ENCODE peak calls at places on chromosomes 6 and 20, in nine cellular contexts. One of them, this sample, is unnamed. For H3K4me1, the result is how much of the 10 kb centered on the place peaks cover.

GRCh38 chr6:12371151-12371550 is 81.0 kb downstream of the EDN1 start:
- ATAC-seq in heart right ventricle: no peak
- ATAC-seq in body of pancreas: peak
- ATAC-seq in K562: no peak
- ATAC-seq in A549: peak
- ATAC-seq in right cardiac atrium: no peak
- ATAC-seq in left lung: no peak
- ATAC-seq in aorta: no peak
- ATAC-seq in naive thymus-derived CD4-positive, alpha-beta T cell: no peak
- ATAC-seq in this sample: no peak

GRCh38 chr6:3384346-3385143 is 72.3 kb downstream of the SLC22A23 start:
- ATAC-seq in body of pancreas: no peak
- ATAC-seq in naive thymus-derived CD4-positive, alpha-beta T cell: no peak
- ATAC-seq in A549: no peak
- ATAC-seq in aorta: no peak
- ATAC-seq in right cardiac atrium: no peak
- ATAC-seq in K562: no peak
- ATAC-seq in heart right ventricle: no peak
- ATAC-seq in left lung: no peak
- ATAC-seq in this sample: no peak

GRCh38 chr6:159378361-159378760 is 209.2 kb downstream of the FNDC1 start:
- ATAC-seq in naive thymus-derived CD4-positive, alpha-beta T cell: no peak
- ATAC-seq in heart right ventricle: no peak
- ATAC-seq in body of pancreas: no peak
- ATAC-seq in right cardiac atrium: peak
- ATAC-seq in left lung: peak
- ATAC-seq in aorta: peak
- ATAC-seq in K562: no peak
- ATAC-seq in A549: no peak
- ATAC-seq in this sample: no peak

GRCh38 chr6:44327096-44327495 is 13.9 kb upstream of the AARS2 start:
- ATAC-seq in naive thymus-derived CD4-positive, alpha-beta T cell: no peak
- ATAC-seq in body of pancreas: no peak
- ATAC-seq in A549: no peak
- ATAC-seq in heart right ventricle: no peak
- ATAC-seq in right cardiac atrium: no peak
- ATAC-seq in K562: no peak
- ATAC-seq in aorta: no peak
- ATAC-seq in left lung: no peak
- ATAC-seq in this sample: no peak

GRCh38 chr20:13784271-13784892 is 337 bp downstream of the ESF1 start:
- ATAC-seq in K562: peak
- ATAC-seq in left lung: no peak
- ATAC-seq in A549: peak
- ATAC-seq in naive thymus-derived CD4-positive, alpha-beta T cell: peak
- ATAC-seq in right cardiac atrium: peak
- ATAC-seq in heart right ventricle: peak
- ATAC-seq in body of pancreas: peak
- ATAC-seq in aorta: peak
- ATAC-seq in this sample: peak

GRCh38 chr6:69783124-69783523 is 13.7 kb downstream of the LMBRD1 start:
- ATAC-seq in K562: no peak
- ATAC-seq in naive thymus-derived CD4-positive, alpha-beta T cell: no peak
- ATAC-seq in body of pancreas: no peak
- ATAC-seq in heart right ventricle: no peak
- ATAC-seq in A549: no peak
- ATAC-seq in aorta: no peak
- ATAC-seq in right cardiac atrium: no peak
- ATAC-seq in left lung: no peak
- ATAC-seq in this sample: no peak

GRCh38 chr6:30041221-30041620 is 19.8 kb upstream of the POLR1H start:
- ATAC-seq in heart right ventricle: no peak
- ATAC-seq in right cardiac atrium: no peak
- ATAC-seq in naive thymus-derived CD4-positive, alpha-beta T cell: no peak
- ATAC-seq in A549: no peak
- ATAC-seq in body of pancreas: no peak
- ATAC-seq in K562: no peak
- ATAC-seq in aorta: no peak
- ATAC-seq in left lung: no peak
- ATAC-seq in this sample: no peak

GRCh38 chr6:116616757-116617093 is 446 bp downstream of the RSPH4A start:
- ATAC-seq in K562: peak
- ATAC-seq in heart right ventricle: peak
- ATAC-seq in body of pancreas: peak
- ATAC-seq in left lung: peak
- ATAC-seq in naive thymus-derived CD4-positive, alpha-beta T cell: peak
- ATAC-seq in aorta: no peak
- ATAC-seq in A549: peak
- ATAC-seq in right cardiac atrium: peak
- ATAC-seq in this sample: no peak

GRCh38 chr6:104887350-104887749 is 27.6 kb upstream of the HACE1 start:
- ATAC-seq in naive thymus-derived CD4-positive, alpha-beta T cell: no peak
- ATAC-seq in aorta: no peak
- ATAC-seq in body of pancreas: no peak
- ATAC-seq in right cardiac atrium: no peak
- ATAC-seq in A549: no peak
- ATAC-seq in heart right ventricle: no peak
- ATAC-seq in left lung: peak
- ATAC-seq in K562: peak
- ATAC-seq in this sample: no peak

GRCh38 chr6:47059216-47059885 is 17.2 kb upstream of the ADGRF1 start:
- ATAC-seq in K562: no peak
- ATAC-seq in A549: no peak
- ATAC-seq in body of pancreas: no peak
- ATAC-seq in left lung: no peak
- ATAC-seq in right cardiac atrium: no peak
- ATAC-seq in aorta: no peak
- ATAC-seq in naive thymus-derived CD4-positive, alpha-beta T cell: no peak
- ATAC-seq in heart right ventricle: no peak
- ATAC-seq in this sample: no peak

GRCh38 chr6:124149646-124150045 is 346.0 kb downstream of the NKAIN2 start:
- ATAC-seq in naive thymus-derived CD4-positive, alpha-beta T cell: no peak
- ATAC-seq in left lung: no peak
- ATAC-seq in A549: no peak
- ATAC-seq in K562: no peak
- ATAC-seq in body of pancreas: no peak
- ATAC-seq in heart right ventricle: no peak
- ATAC-seq in aorta: no peak
- ATAC-seq in right cardiac atrium: no peak
- ATAC-seq in this sample: no peak

GRCh38 chr6:53205778-53206177 is 57.1 kb upstream of the GCM1 start:
- ATAC-seq in K562: no peak
- ATAC-seq in aorta: no peak
- ATAC-seq in right cardiac atrium: no peak
- ATAC-seq in left lung: no peak
- ATAC-seq in heart right ventricle: no peak
- ATAC-seq in body of pancreas: no peak
- ATAC-seq in naive thymus-derived CD4-positive, alpha-beta T cell: no peak
- ATAC-seq in A549: no peak
- ATAC-seq in this sample: no peak

GRCh38 chr6:93183513-93183912 is 235.8 kb downstream of the EPHA7 start:
- ATAC-seq in heart right ventricle: no peak
- ATAC-seq in body of pancreas: no peak
- ATAC-seq in naive thymus-derived CD4-positive, alpha-beta T cell: no peak
- ATAC-seq in aorta: no peak
- ATAC-seq in right cardiac atrium: no peak
- ATAC-seq in A549: no peak
- ATAC-seq in K562: no peak
- ATAC-seq in left lung: no peak
- ATAC-seq in this sample: no peak

GRCh38 chr6:93177451-93177850 is 241.9 kb downstream of the EPHA7 start:
- ATAC-seq in right cardiac atrium: no peak
- ATAC-seq in heart right ventricle: no peak
- ATAC-seq in naive thymus-derived CD4-positive, alpha-beta T cell: no peak
- ATAC-seq in body of pancreas: no peak
- ATAC-seq in aorta: no peak
- ATAC-seq in A549: no peak
- ATAC-seq in K562: no peak
- ATAC-seq in left lung: no peak
- ATAC-seq in this sample: no peak

GRCh38 chr6:93182933-93183479 is 236.4 kb downstream of the EPHA7 start:
- ATAC-seq in left lung: no peak
- ATAC-seq in aorta: no peak
- ATAC-seq in heart right ventricle: no peak
- ATAC-seq in body of pancreas: no peak
- ATAC-seq in K562: no peak
- ATAC-seq in naive thymus-derived CD4-positive, alpha-beta T cell: no peak
- ATAC-seq in right cardiac atrium: no peak
- ATAC-seq in A549: no peak
- ATAC-seq in this sample: no peak

GRCh38 chr6:93176070-93176469 is 243.3 kb downstream of the EPHA7 start:
- ATAC-seq in K562: no peak
- ATAC-seq in heart right ventricle: no peak
- ATAC-seq in A549: no peak
- ATAC-seq in naive thymus-derived CD4-positive, alpha-beta T cell: no peak
- ATAC-seq in aorta: no peak
- ATAC-seq in right cardiac atrium: peak
- ATAC-seq in body of pancreas: no peak
- ATAC-seq in left lung: no peak
- ATAC-seq in this sample: no peak

GRCh38 chr6:93177918-93178317 is 241.4 kb downstream of the EPHA7 start:
- ATAC-seq in body of pancreas: no peak
- ATAC-seq in K562: no peak
- ATAC-seq in A549: no peak
- ATAC-seq in left lung: no peak
- ATAC-seq in right cardiac atrium: no peak
- ATAC-seq in heart right ventricle: no peak
- ATAC-seq in naive thymus-derived CD4-positive, alpha-beta T cell: no peak
- ATAC-seq in aorta: no peak
- ATAC-seq in this sample: no peak
- H3K4me3 ChIP-seq in body of pancreas: no peak
- H3K4me3 ChIP-seq in K562: no peak
- H3K4me3 ChIP-seq in A549: no peak
- H3K4me3 ChIP-seq in left lung: no peak
- H3K4me3 ChIP-seq in right cardiac atrium: no peak
- H3K4me3 ChIP-seq in heart right ventricle: no peak
- H3K4me3 ChIP-seq in naive thymus-derived CD4-positive, alpha-beta T cell: no peak
- H3K4me3 ChIP-seq in aorta: no peak
- H3K4me3 ChIP-seq in this sample: no peak

DNA sequence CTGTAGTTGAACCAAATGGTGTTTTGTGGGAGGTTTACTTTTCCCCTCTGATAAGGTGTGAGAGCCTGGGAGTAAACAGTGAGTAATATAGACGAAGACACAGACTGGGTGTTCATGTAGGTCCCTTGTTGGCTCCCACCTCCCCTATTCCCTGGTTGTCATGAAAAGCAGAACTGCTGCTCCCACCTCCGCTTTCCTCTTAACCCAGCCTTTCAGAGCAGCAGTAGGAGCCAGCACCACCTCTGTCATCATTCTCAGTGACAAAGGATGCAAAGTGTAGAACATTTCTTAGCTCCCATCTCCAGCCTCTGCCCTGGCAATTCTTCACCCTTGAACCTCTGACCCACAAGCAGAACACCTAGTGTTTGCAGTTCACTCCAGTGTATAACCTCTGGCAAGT is 29.2 kb downstream of the NCOA7 start:
- ATAC-seq in aorta: no peak
- ATAC-seq in heart right ventricle: no peak
- ATAC-seq in K562: peak
- ATAC-seq in right cardiac atrium: no peak
- ATAC-seq in left lung: no peak
- ATAC-seq in A549: no peak
- ATAC-seq in body of pancreas: no peak
- ATAC-seq in naive thymus-derived CD4-positive, alpha-beta T cell: no peak
- ATAC-seq in this sample: no peak
- H3K4me1 ChIP-seq in aorta: under half
- H3K4me1 ChIP-seq in heart right ventricle: half or more
- H3K4me1 ChIP-seq in K562: under half
- H3K4me1 ChIP-seq in right cardiac atrium: under half
- H3K4me1 ChIP-seq in left lung: under half
- H3K4me1 ChIP-seq in A549: under half
- H3K4me1 ChIP-seq in body of pancreas: half or more
- H3K4me1 ChIP-seq in naive thymus-derived CD4-positive, alpha-beta T cell: under half
- H3K4me1 ChIP-seq in this sample: under half

GRCh38 chr6:21603516-21603952 is 10.0 kb downstream of the SOX4 start:
- ATAC-seq in left lung: no peak
- ATAC-seq in aorta: no peak
- ATAC-seq in A549: no peak
- ATAC-seq in right cardiac atrium: no peak
- ATAC-seq in naive thymus-derived CD4-positive, alpha-beta T cell: no peak
- ATAC-seq in K562: no peak
- ATAC-seq in body of pancreas: no peak
- ATAC-seq in heart right ventricle: no peak
- ATAC-seq in this sample: no peak

GRCh38 chr6:21601341-21601740 is 7.8 kb downstream of the SOX4 start:
- ATAC-seq in A549: no peak
- ATAC-seq in K562: no peak
- ATAC-seq in aorta: no peak
- ATAC-seq in body of pancreas: no peak
- ATAC-seq in right cardiac atrium: no peak
- ATAC-seq in left lung: no peak
- ATAC-seq in heart right ventricle: no peak
- ATAC-seq in naive thymus-derived CD4-positive, alpha-beta T cell: no peak
- ATAC-seq in this sample: no peak

GRCh38 chr6:21608610-21609009 is 15.1 kb downstream of the SOX4 start:
- ATAC-seq in left lung: no peak
- ATAC-seq in right cardiac atrium: no peak
- ATAC-seq in A549: no peak
- ATAC-seq in K562: no peak
- ATAC-seq in heart right ventricle: no peak
- ATAC-seq in body of pancreas: no peak
- ATAC-seq in aorta: no peak
- ATAC-seq in naive thymus-derived CD4-positive, alpha-beta T cell: peak
- ATAC-seq in this sample: no peak

GRCh38 chr6:21601932-21602390 is 8.4 kb downstream of the SOX4 start:
- ATAC-seq in naive thymus-derived CD4-positive, alpha-beta T cell: no peak
- ATAC-seq in A549: peak
- ATAC-seq in right cardiac atrium: no peak
- ATAC-seq in body of pancreas: no peak
- ATAC-seq in left lung: no peak
- ATAC-seq in heart right ventricle: no peak
- ATAC-seq in K562: no peak
- ATAC-seq in aorta: no peak
- ATAC-seq in this sample: no peak

DNA sequence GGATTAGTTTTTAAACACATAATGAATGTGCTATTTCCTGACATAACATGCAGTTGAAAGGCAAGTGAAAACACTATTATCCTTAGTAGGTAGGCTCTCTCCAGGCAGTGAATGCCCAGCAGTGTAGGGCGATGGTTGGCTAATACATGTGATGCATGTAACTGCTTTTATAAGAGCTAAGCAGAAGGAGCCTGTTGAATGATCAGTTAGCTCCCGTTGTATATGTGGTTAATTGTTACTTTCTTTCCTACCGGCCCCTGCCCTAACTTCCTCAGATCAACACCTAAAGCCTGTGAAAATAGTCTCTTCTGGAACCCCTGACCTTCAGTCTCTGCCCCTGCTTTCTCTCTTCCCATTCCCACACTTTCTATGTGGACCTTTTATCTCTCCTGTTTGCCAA is 10.5 kb downstream of the SOX4 start:
- ATAC-seq in aorta: no peak
- ATAC-seq in right cardiac atrium: no peak
- ATAC-seq in heart right ventricle: no peak
- ATAC-seq in body of pancreas: no peak
- ATAC-seq in A549: no peak
- ATAC-seq in K562: no peak
- ATAC-seq in naive thymus-derived CD4-positive, alpha-beta T cell: no peak
- ATAC-seq in left lung: no peak
- ATAC-seq in this sample: no peak
- H3K4me3 ChIP-seq in aorta: no peak
- H3K4me3 ChIP-seq in right cardiac atrium: no peak
- H3K4me3 ChIP-seq in heart right ventricle: no peak
- H3K4me3 ChIP-seq in body of pancreas: no peak
- H3K4me3 ChIP-seq in A549: no peak
- H3K4me3 ChIP-seq in K562: no peak
- H3K4me3 ChIP-seq in naive thymus-derived CD4-positive, alpha-beta T cell: no peak
- H3K4me3 ChIP-seq in left lung: no peak
- H3K4me3 ChIP-seq in this sample: no peak

GRCh38 chr20:49586967-49587587 is 19.1 kb upstream of the PTGIS start:
- ATAC-seq in K562: no peak
- ATAC-seq in body of pancreas: no peak
- ATAC-seq in heart right ventricle: no peak
- ATAC-seq in left lung: no peak
- ATAC-seq in aorta: no peak
- ATAC-seq in right cardiac atrium: no peak
- ATAC-seq in naive thymus-derived CD4-positive, alpha-beta T cell: no peak
- ATAC-seq in A549: no peak
- ATAC-seq in this sample: no peak
- H3K4me1 ChIP-seq in K562: under half
- H3K4me1 ChIP-seq in body of pancreas: under half
- H3K4me1 ChIP-seq in heart right ventricle: half or more
- H3K4me1 ChIP-seq in left lung: under half
- H3K4me1 ChIP-seq in aorta: under half
- H3K4me1 ChIP-seq in right cardiac atrium: under half
- H3K4me1 ChIP-seq in naive thymus-derived CD4-positive, alpha-beta T cell: under half
- H3K4me1 ChIP-seq in A549: under half
- H3K4me1 ChIP-seq in this sample: under half

This sample was measured in gastroesophageal sphincter.